ENCODE peak calls at places on chromosome 20, in four cellular contexts. One of them, this sample, is unnamed.

GRCh38 chr20:944148-944547 is 28.0 kb upstream of the ANGPT4 start:
- DNase-seq in CD8-positive, alpha-beta T cell: no peak
- DNase-seq in fibroblast of the aortic adventitia: no peak
- DNase-seq in GM23338: peak
- DNase-seq in this sample: no peak

GRCh38 chr20:47620808-47621805 is 119.4 kb downstream of the NCOA3 start:
- DNase-seq in GM23338: peak
- DNase-seq in fibroblast of the aortic adventitia: peak
- DNase-seq in CD8-positive, alpha-beta T cell: no peak
- DNase-seq in this sample: peak

GRCh38 chr20:2508631-2509467 is at the start of gene ZNF343:
- DNase-seq in GM23338: peak
- DNase-seq in fibroblast of the aortic adventitia: peak
- DNase-seq in CD8-positive, alpha-beta T cell: peak
- DNase-seq in this sample: peak

GRCh38 chr20:3203315-3204123 is 963 bp downstream of the DDRGK1 start:
- DNase-seq in CD8-positive, alpha-beta T cell: no peak
- DNase-seq in GM23338: peak
- DNase-seq in fibroblast of the aortic adventitia: peak
- DNase-seq in this sample: peak

GRCh38 chr20:843908-844307 is 10.4 kb downstream of the FAM110A start:
- DNase-seq in fibroblast of the aortic adventitia: no peak
- DNase-seq in CD8-positive, alpha-beta T cell: no peak
- DNase-seq in GM23338: no peak
- DNase-seq in this sample: peak

GRCh38 chr20:33655164-33655563 is 7.0 kb upstream of the C20orf144 start:
- DNase-seq in CD8-positive, alpha-beta T cell: no peak
- DNase-seq in GM23338: no peak
- DNase-seq in fibroblast of the aortic adventitia: no peak
- DNase-seq in this sample: no peak

GRCh38 chr20:35454881-35455609 is at the start of gene CEP250:
- DNase-seq in CD8-positive, alpha-beta T cell: peak
- DNase-seq in GM23338: peak
- DNase-seq in fibroblast of the aortic adventitia: peak
- DNase-seq in this sample: peak

GRCh38 chr20:20520776-20521175 is 152.9 kb downstream of the INSM1 start:
- DNase-seq in GM23338: no peak
- DNase-seq in fibroblast of the aortic adventitia: peak
- DNase-seq in CD8-positive, alpha-beta T cell: no peak
- DNase-seq in this sample: peak

GRCh38 chr20:47735412-47736400 is 49.6 kb downstream of the SULF2 start:
- DNase-seq in CD8-positive, alpha-beta T cell: no peak
- DNase-seq in GM23338: no peak
- DNase-seq in fibroblast of the aortic adventitia: no peak
- DNase-seq in this sample: no peak

DNA sequence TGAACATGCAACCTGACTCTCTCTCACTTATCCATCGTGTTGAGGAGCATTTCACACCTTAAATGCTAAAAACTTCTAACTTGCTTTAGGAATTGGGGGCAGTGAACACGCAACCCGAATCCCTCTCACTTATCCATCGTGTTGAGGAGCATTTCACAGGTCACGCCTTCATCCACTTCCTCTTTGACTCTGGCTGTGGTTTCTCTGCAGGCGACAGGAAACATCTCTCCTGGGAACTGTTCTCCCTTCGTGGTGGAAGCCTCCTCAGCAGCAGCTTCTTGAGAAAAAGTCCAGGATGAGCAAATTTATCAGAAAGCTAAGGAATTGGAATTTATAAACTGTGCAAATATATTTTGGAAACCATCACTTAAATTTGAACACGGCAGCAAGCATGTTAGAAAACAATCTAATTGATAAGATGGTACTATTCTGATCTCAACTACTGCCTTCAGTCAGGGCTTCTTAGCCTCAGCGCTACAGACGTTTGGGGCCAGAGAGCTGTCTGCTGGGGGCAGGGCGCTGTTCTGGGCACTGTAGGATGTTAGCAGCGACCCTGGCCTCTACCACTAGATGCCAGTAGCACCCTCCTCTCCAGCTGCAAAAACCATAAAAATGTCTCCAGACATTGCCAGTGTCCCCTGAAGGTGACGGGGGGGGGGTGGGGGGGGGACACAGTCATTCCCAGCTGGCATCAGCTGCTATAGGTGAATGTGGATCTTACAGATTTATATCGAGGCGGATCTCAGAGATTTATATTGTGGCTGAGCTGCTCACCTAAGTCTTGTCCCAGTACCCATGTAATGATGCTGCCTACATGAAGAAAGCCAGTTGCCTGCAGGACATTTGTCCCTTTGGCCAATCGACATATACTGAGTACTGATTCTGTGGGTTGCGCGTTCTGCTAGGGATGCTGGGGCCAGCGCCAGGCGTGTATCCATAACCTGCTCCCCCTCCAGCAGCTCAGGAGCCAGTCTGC is 26.2 kb downstream of the CTCFL start:
- DNase-seq in GM23338: peak
- DNase-seq in CD8-positive, alpha-beta T cell: no peak
- DNase-seq in fibroblast of the aortic adventitia: peak
- DNase-seq in this sample: peak
- TF ChIP-seq CTCF in GM23338: peak
- TF ChIP-seq CTCF in CD8-positive, alpha-beta T cell: peak
- TF ChIP-seq CTCF in fibroblast of the aortic adventitia: peak
- TF ChIP-seq CTCF in this sample: peak

GRCh38 chr20:64080813-64081619 is 1.1 kb downstream of the OPRL1 start:
- DNase-seq in CD8-positive, alpha-beta T cell: no peak
- DNase-seq in fibroblast of the aortic adventitia: no peak
- DNase-seq in GM23338: no peak
- DNase-seq in this sample: no peak
- H3K4me3 ChIP-seq in CD8-positive, alpha-beta T cell: no peak
- H3K4me3 ChIP-seq in fibroblast of the aortic adventitia: no peak
- H3K4me3 ChIP-seq in GM23338: peak
- H3K4me3 ChIP-seq in this sample: no peak

DNA sequence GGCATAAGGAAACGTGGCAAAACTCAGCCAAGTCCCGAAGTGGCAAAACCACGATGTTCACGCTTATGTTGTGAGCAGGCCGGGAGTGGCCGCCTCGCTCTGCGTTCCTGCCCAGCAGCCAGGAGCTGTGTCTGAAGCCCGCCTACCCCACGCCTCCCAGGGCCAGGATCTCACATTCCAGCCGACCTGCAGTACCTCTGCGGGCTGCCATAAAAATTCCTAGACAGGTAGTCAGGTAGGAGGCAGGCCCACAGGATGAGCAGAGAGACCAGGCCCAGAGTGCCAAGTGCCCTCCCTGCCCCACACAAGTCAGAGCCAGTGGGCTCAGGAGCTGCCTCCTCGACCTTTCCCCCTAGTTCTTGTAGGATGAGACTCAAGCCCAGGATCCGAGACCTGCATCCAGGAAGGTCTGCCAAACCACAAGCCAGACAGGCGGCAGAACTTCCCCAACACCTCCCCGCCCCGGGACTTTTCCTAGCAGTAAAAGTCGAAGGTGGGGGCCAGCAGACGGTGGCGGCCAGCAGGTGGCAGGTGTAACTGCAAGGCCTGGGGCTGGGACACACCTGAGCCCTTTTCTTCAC is 16.7 kb downstream of the PMEPA1 start:
- DNase-seq in CD8-positive, alpha-beta T cell: no peak
- DNase-seq in fibroblast of the aortic adventitia: no peak
- DNase-seq in GM23338: peak
- DNase-seq in this sample: peak
- TF ChIP-seq CTCF in CD8-positive, alpha-beta T cell: no peak
- TF ChIP-seq CTCF in fibroblast of the aortic adventitia: no peak
- TF ChIP-seq CTCF in GM23338: peak
- TF ChIP-seq CTCF in this sample: peak

GRCh38 chr20:11917663-11918062 is at the start of gene BTBD3:
- DNase-seq in CD8-positive, alpha-beta T cell: no peak
- DNase-seq in fibroblast of the aortic adventitia: peak
- DNase-seq in GM23338: no peak
- DNase-seq in this sample: peak
- H3K4me3 ChIP-seq in CD8-positive, alpha-beta T cell: no peak
- H3K4me3 ChIP-seq in fibroblast of the aortic adventitia: peak
- H3K4me3 ChIP-seq in GM23338: no peak
- H3K4me3 ChIP-seq in this sample: peak

DNA sequence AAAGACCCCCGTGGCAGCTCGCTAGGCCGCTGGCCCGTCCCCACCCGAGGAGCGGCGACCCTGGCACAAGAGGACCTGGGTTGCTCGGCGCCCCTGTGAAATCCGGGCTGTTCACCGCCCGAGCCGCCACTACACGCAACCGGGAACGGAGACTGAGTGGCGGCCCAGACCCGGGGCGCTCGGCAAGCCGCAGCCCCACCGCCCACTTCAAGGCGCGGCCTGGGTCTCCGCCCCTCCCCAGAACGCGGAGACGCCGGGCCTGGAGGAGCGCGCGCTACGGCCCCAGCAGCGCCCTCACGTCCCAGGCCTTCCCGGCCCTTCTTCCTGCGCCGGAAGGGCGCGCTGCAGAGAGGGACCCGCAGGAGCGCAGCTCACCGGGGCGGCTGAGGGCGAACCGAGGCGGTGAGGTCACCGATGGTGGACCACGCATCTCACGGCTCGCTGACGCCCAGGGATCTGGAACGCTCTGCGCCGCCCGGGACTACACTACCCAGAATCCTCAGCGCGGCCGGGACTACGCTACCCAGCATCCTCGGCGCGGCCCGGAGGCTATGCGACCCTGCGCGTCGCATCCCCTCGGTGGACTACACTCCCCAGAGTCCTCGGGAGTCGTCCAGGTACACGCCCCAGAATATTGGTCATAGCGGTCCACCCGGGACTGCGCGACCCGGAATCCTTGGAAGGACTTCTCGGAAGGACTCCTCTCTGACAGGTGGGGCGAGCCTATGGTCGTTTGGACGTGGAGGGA is at the start of gene ZNF337:
- DNase-seq in GM23338: peak
- DNase-seq in fibroblast of the aortic adventitia: peak
- DNase-seq in CD8-positive, alpha-beta T cell: peak
- DNase-seq in this sample: peak
- TF ChIP-seq CTCF in GM23338: peak
- TF ChIP-seq CTCF in fibroblast of the aortic adventitia: no peak
- TF ChIP-seq CTCF in CD8-positive, alpha-beta T cell: no peak
- TF ChIP-seq CTCF in this sample: no peak

GRCh38 chr20:62181808-62182207 is 1.0 kb upstream of the MTG2 start:
- DNase-seq in CD8-positive, alpha-beta T cell: no peak
- DNase-seq in GM23338: no peak
- DNase-seq in fibroblast of the aortic adventitia: no peak
- DNase-seq in this sample: no peak
- H3K4me3 ChIP-seq in CD8-positive, alpha-beta T cell: peak
- H3K4me3 ChIP-seq in GM23338: peak
- H3K4me3 ChIP-seq in fibroblast of the aortic adventitia: peak
- H3K4me3 ChIP-seq in this sample: peak

GRCh38 chr20:10447028-10447427 is 11.9 kb downstream of the SLX4IP start:
- DNase-seq in fibroblast of the aortic adventitia: peak
- DNase-seq in GM23338: no peak
- DNase-seq in CD8-positive, alpha-beta T cell: peak
- DNase-seq in this sample: peak
- TF ChIP-seq CTCF in fibroblast of the aortic adventitia: no peak
- TF ChIP-seq CTCF in GM23338: no peak
- TF ChIP-seq CTCF in CD8-positive, alpha-beta T cell: no peak
- TF ChIP-seq CTCF in this sample: no peak

This sample was measured in epithelial cell of esophagus.